ENCODE peak calls at places on chromosomes 7 and 10, in four cellular contexts. One of them, this sample, is unnamed.

GRCh38 chr7:158662610-158663427 is 41.8 kb downstream of the NCAPG2 start:
- DNase-seq in transverse colon: no peak
- DNase-seq in esophagus squamous epithelium: no peak
- DNase-seq in suprapubic skin: no peak
- DNase-seq in this sample: no peak

GRCh38 chr10:14645239-14645960 is 129.3 kb downstream of the FAM107B start:
- DNase-seq in transverse colon: no peak
- DNase-seq in esophagus squamous epithelium: no peak
- DNase-seq in suprapubic skin: no peak
- DNase-seq in this sample: no peak

GRCh38 chr7:94687810-94688209 is 31.9 kb upstream of the SGCE start:
- DNase-seq in transverse colon: no peak
- DNase-seq in esophagus squamous epithelium: no peak
- DNase-seq in suprapubic skin: no peak
- DNase-seq in this sample: no peak

GRCh38 chr10:68560201-68560915 is at the start of gene TET1:
- DNase-seq in transverse colon: peak
- DNase-seq in esophagus squamous epithelium: no peak
- DNase-seq in suprapubic skin: peak
- DNase-seq in this sample: no peak

GRCh38 chr10:97726636-97727178 is 10.2 kb upstream of the ZFYVE27 start:
- DNase-seq in transverse colon: peak
- DNase-seq in esophagus squamous epithelium: no peak
- DNase-seq in suprapubic skin: no peak
- DNase-seq in this sample: peak

GRCh38 chr7:69889338-69890080 is 291.2 kb downstream of the AUTS2 start:
- DNase-seq in transverse colon: no peak
- DNase-seq in esophagus squamous epithelium: no peak
- DNase-seq in suprapubic skin: no peak
- DNase-seq in this sample: no peak

GRCh38 chr7:51187941-51188340 is 128.7 kb downstream of the COBL start:
- DNase-seq in transverse colon: no peak
- DNase-seq in esophagus squamous epithelium: no peak
- DNase-seq in suprapubic skin: no peak
- DNase-seq in this sample: no peak

GRCh38 chr10:59173414-59173813 is 3.0 kb upstream of the PHYHIPL start:
- DNase-seq in transverse colon: no peak
- DNase-seq in esophagus squamous epithelium: no peak
- DNase-seq in suprapubic skin: no peak
- DNase-seq in this sample: peak

GRCh38 chr10:36882781-36883180 is 242.6 kb upstream of the ANKRD30A start:
- DNase-seq in transverse colon: no peak
- DNase-seq in esophagus squamous epithelium: no peak
- DNase-seq in suprapubic skin: no peak
- DNase-seq in this sample: no peak

GRCh38 chr10:79628988-79629954 is 18.5 kb downstream of the SFTPA1 start:
- DNase-seq in transverse colon: no peak
- DNase-seq in esophagus squamous epithelium: no peak
- DNase-seq in suprapubic skin: no peak
- DNase-seq in this sample: no peak

GRCh38 chr10:131569851-131570715 is 258.6 kb upstream of the TCERG1L start:
- DNase-seq in transverse colon: no peak
- DNase-seq in esophagus squamous epithelium: no peak
- DNase-seq in suprapubic skin: peak
- DNase-seq in this sample: no peak

GRCh38 chr7:123075838-123076462 is 80.5 kb upstream of the TAS2R16 start:
- DNase-seq in transverse colon: no peak
- DNase-seq in esophagus squamous epithelium: no peak
- DNase-seq in suprapubic skin: no peak
- DNase-seq in this sample: no peak

GRCh38 chr10:50388181-50388580 is 136.9 kb upstream of the ASAH2 start:
- DNase-seq in transverse colon: no peak
- DNase-seq in esophagus squamous epithelium: no peak
- DNase-seq in suprapubic skin: no peak
- DNase-seq in this sample: no peak

GRCh38 chr7:126778101-126778500 is 474.6 kb downstream of the GRM8 start:
- DNase-seq in transverse colon: no peak
- DNase-seq in esophagus squamous epithelium: no peak
- DNase-seq in suprapubic skin: no peak
- DNase-seq in this sample: no peak

GRCh38 chr7:126783613-126784012 is 469.1 kb downstream of the GRM8 start:
- DNase-seq in transverse colon: no peak
- DNase-seq in esophagus squamous epithelium: no peak
- DNase-seq in suprapubic skin: no peak
- DNase-seq in this sample: no peak

GRCh38 chr7:126776506-126776905 is 476.2 kb downstream of the GRM8 start:
- DNase-seq in transverse colon: no peak
- DNase-seq in esophagus squamous epithelium: no peak
- DNase-seq in suprapubic skin: no peak
- DNase-seq in this sample: no peak

GRCh38 chr7:126780993-126781392 is 471.7 kb downstream of the GRM8 start:
- DNase-seq in transverse colon: no peak
- DNase-seq in esophagus squamous epithelium: no peak
- DNase-seq in suprapubic skin: no peak
- DNase-seq in this sample: no peak
- H3K4me3 ChIP-seq in transverse colon: no peak
- H3K4me3 ChIP-seq in esophagus squamous epithelium: no peak
- H3K4me3 ChIP-seq in suprapubic skin: no peak
- H3K4me3 ChIP-seq in this sample: no peak

GRCh38 chr10:72295330-72295910 is 21.7 kb downstream of the DDIT4 start:
- DNase-seq in transverse colon: no peak
- DNase-seq in esophagus squamous epithelium: no peak
- DNase-seq in suprapubic skin: no peak
- DNase-seq in this sample: no peak

GRCh38 chr10:72298774-72299519 is 25.2 kb downstream of the DDIT4 start:
- DNase-seq in transverse colon: no peak
- DNase-seq in esophagus squamous epithelium: no peak
- DNase-seq in suprapubic skin: no peak
- DNase-seq in this sample: no peak

GRCh38 chr10:72292223-72292691 is 18.5 kb downstream of the DDIT4 start:
- DNase-seq in transverse colon: peak
- DNase-seq in esophagus squamous epithelium: no peak
- DNase-seq in suprapubic skin: no peak
- DNase-seq in this sample: peak

GRCh38 chr10:72297968-72298773 is 24.4 kb downstream of the DDIT4 start:
- DNase-seq in transverse colon: peak
- DNase-seq in esophagus squamous epithelium: peak
- DNase-seq in suprapubic skin: peak
- DNase-seq in this sample: peak

DNA sequence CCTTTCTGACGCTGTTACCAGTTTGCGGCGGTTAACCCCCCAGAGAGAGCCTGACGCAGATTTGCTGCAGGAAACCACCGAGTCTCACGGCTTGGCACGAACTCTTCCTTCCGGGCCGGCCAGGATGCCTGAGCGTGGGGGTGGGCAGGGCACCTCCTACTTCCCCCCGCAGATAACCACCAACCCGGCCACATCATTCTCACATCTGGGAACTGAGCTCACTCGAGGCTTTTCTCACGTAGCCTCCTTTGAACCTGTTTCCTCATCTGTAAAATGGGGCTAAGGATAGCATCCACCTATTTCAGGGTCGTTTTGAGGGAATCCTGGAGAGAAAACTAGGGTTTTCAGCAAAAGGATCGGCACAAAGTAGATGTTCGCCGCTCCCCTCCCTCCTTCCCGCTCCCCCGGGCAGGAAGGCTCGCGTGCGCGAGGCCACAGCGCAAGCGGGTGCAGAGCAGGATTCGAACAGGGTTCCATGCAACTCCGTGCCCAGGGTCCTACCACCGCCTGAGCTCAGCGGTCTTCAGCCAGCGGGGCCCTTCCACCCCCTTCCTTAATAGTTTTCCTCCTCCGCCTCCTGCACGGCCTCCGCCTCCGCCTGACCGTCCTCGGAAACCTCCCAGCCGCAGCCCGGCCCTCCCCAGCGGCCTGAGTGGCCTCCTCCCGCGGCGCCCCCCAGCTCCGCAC is 23.7 kb downstream of the DDIT4 start:
- DNase-seq in transverse colon: peak
- DNase-seq in esophagus squamous epithelium: peak
- DNase-seq in suprapubic skin: peak
- DNase-seq in this sample: peak
- TF ChIP-seq POLR2A in transverse colon: no peak
- TF ChIP-seq POLR2A in esophagus squamous epithelium: peak
- TF ChIP-seq POLR2A in suprapubic skin: peak
- TF ChIP-seq POLR2A in this sample: peak

DNA sequence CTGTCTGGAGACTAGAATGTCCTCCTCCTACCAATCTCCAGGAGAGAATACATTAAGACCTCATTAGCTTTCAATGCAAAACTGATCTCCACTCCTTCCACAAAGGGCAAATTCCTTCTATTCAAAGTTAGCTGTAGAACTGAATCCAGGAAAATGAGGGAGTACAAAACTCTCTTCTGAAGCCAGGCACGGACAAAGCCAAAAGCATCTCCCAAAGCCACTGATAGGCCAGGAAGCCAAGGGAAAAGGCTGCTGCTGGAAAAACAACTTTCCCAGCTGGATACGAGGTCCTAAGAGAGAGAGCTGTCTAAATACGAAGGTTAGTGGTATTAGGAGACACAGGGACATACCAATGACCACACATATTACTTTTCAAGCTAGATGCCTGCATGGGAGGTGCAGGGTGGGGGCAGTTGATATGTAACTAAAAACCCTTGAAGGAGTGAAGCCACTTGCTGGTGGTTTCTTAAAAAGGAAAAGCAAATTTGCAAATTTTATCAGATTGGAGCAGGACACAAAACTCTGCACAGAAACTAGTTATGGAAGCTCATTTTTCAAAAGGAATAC is 43.6 kb downstream of the MKX start:
- DNase-seq in transverse colon: no peak
- DNase-seq in esophagus squamous epithelium: no peak
- DNase-seq in suprapubic skin: no peak
- DNase-seq in this sample: no peak
- H3K4me3 ChIP-seq in transverse colon: no peak
- H3K4me3 ChIP-seq in esophagus squamous epithelium: no peak
- H3K4me3 ChIP-seq in suprapubic skin: no peak
- H3K4me3 ChIP-seq in this sample: no peak

GRCh38 chr7:13990984-13991790 is 1.7 kb upstream of the ETV1 start:
- DNase-seq in transverse colon: peak
- DNase-seq in esophagus squamous epithelium: peak
- DNase-seq in suprapubic skin: peak
- DNase-seq in this sample: peak
- TF ChIP-seq POLR2A in transverse colon: peak
- TF ChIP-seq POLR2A in esophagus squamous epithelium: no peak
- TF ChIP-seq POLR2A in suprapubic skin: no peak
- TF ChIP-seq POLR2A in this sample: peak